ENCODE peak calls at places on chromosomes 16 and 17, in four cellular contexts. R, G, V and M are unnamed samples.

GRCh38 chr16:59305850-59306249 is 571.7 kb upstream of the GOT2 start:
- DNase-seq in R (no peak), G (no peak), V (no peak), M (no peak)

GRCh38 chr17:77376795-77377751 is 236.3 kb downstream of the SEC14L1 start:
- DNase-seq in R (no peak), G (no peak), V (peak; percentile 95), M (no peak)

GRCh38 chr16:12801511-12802042 is 2.1 kb downstream of the CPPED1 start:
- DNase-seq in R (peak; percentile 73), G (no peak), V (peak; percentile 68), M (no peak)

GRCh38 chr17:21368545-21369246 is 7.5 kb upstream of the KCNJ12 start:
- DNase-seq in R (no peak), G (no peak), V (no peak), M (no peak)

GRCh38 chr17:31967643-31968042 is 30.8 kb downstream of the SUZ12 start:
- DNase-seq in R (no peak), G (peak; percentile 27), V (no peak), M (no peak)

GRCh38 chr16:48452991-48453760 is 68.0 kb upstream of the SIAH1 start:
- DNase-seq in R (no peak), G (no peak), V (no peak), M (no peak)

GRCh38 chr17:5120036-5120435 is 4.2 kb downstream of the USP6 start:
- DNase-seq in R (no peak), G (no peak), V (no peak), M (no peak)

GRCh38 chr17:40648326-40648968 is 829 bp upstream of the SMARCE1 start:
- DNase-seq in R (no peak), G (no peak), V (peak; percentile 56), M (no peak)

GRCh38 chr17:8041249-8041928 is 2.5 kb downstream of the ALOX15B start:
- DNase-seq in R (no peak), G (no peak), V (peak; percentile 49), M (peak; percentile 23)

GRCh38 chr16:10265770-10266615 is 83.8 kb upstream of the GRIN2A start:
- DNase-seq in R (no peak), G (no peak), V (peak; percentile 99), M (no peak)

GRCh38 chr16:28981517-28981916 is 3.3 kb upstream of the LAT start:
- DNase-seq in R (no peak), G (peak; percentile 90), V (peak; percentile 38), M (peak; percentile 30)

GRCh38 chr17:67376892-67377726 is at the start of gene PITPNC1:
- DNase-seq in R (no peak), G (peak; percentile 89), V (peak; percentile 76), M (peak; percentile 65)

GRCh38 chr16:85069171-85069570 is 41.6 kb downstream of the KIAA0513 start:
- DNase-seq in R (no peak), G (no peak), V (no peak), M (no peak)

GRCh38 chr16:48062681-48063080 is 93.1 kb downstream of the ABCC12 start:
- DNase-seq in R (no peak), G (no peak), V (no peak), M (no peak)

GRCh38 chr16:51818342-51818944 is 667.4 kb upstream of the SALL1 start:
- DNase-seq in R (no peak), G (peak; percentile 89), V (peak; percentile 31), M (peak; percentile 58)

GRCh38 chr16:50394215-50394802 is 25.5 kb upstream of the BRD7 start:
- DNase-seq in R (no peak), G (peak; percentile 38), V (no peak), M (no peak)

GRCh38 chr16:3467920-3468319 is 24.4 kb downstream of the NAA60 start:
- DNase-seq in R (no peak), G (no peak), V (no peak), M (no peak)

GRCh38 chr16:17518441-17518840 is 47.7 kb upstream of the XYLT1 start:
- DNase-seq in R (no peak), G (no peak), V (no peak), M (no peak)

GRCh38 chr17:46976626-46977270 is 2.3 kb downstream of the RPRML start:
- DNase-seq in R (no peak), G (no peak), V (no peak), M (no peak)

GRCh38 chr16:49528035-49528434 is 154.4 kb downstream of the C16orf78 start:
- DNase-seq in R (no peak), G (no peak), V (no peak), M (no peak)

GRCh38 chr17:41730479-41730878 is 4.0 kb downstream of the HAP1 start:
- DNase-seq in R (no peak), G (no peak), V (no peak), M (no peak)

GRCh38 chr17:76528156-76528527 is 9.4 kb downstream of the CYGB start:
- DNase-seq in R (no peak), G (no peak), V (no peak), M (no peak)

GRCh38 chr17:30336369-30337171 is 2.7 kb upstream of the TMIGD1 start:
- DNase-seq in R (no peak), G (peak; percentile 63), V (peak; percentile 95), M (peak; percentile 46)

GRCh38 chr16:27839419-27839818 is 224.1 kb downstream of the GSG1L start:
- DNase-seq in R (no peak), G (no peak), V (no peak), M (no peak)

GRCh38 chr16:25210758-25211157 is 6.0 kb upstream of the AQP8 start:
- DNase-seq in R (no peak), G (no peak), V (no peak), M (no peak)

GRCh38 chr16:10971560-10971961 is 27.2 kb downstream of the CLEC16A start:
- DNase-seq in R (no peak), G (no peak), V (peak; percentile 70), M (peak; percentile 95)

GRCh38 chr16:30474062-30474452 is 1.5 kb downstream of the ITGAL start:
- DNase-seq in R (no peak), G (no peak), V (no peak), M (no peak)
- H3K4me3 ChIP-seq in R (peak overlapping the region; percentile 96), G (no peak overlapping the region), V (no peak overlapping the region), M (no peak overlapping the region)

GRCh38 chr17:19249681-19250080 is 12.5 kb downstream of the EPN2 start:
- DNase-seq in R (no peak), G (no peak), V (no peak), M (no peak)

GRCh38 chr17:19250421-19251141 is 13.4 kb downstream of the EPN2 start:
- DNase-seq in R (no peak), G (no peak), V (no peak), M (no peak)

GRCh38 chr17:19248923-19249574 is 11.9 kb downstream of the EPN2 start:
- DNase-seq in R (no peak), G (no peak), V (no peak), M (no peak)

GRCh38 chr17:19247423-19247822 is 10.3 kb downstream of the EPN2 start:
- DNase-seq in R (no peak), G (no peak), V (no peak), M (no peak)

GRCh38 chr17:19248149-19248922 is 11.2 kb downstream of the EPN2 start:
- DNase-seq in R (no peak), G (no peak), V (no peak), M (no peak)
- TF ChIP-seq ZNF274 in R (no peak), G (no peak), V (no peak), M (no peak)

GRCh38 chr17:79955961-79956735 is 79.5 kb downstream of the TBC1D16 start:
- DNase-seq in R (no peak), G (no peak), V (no peak), M (no peak)

GRCh38 chr17:79954281-79955166 is 81.1 kb downstream of the TBC1D16 start:
- DNase-seq in R (no peak), G (no peak), V (no peak), M (no peak)

GRCh38 chr17:79959042-79959441 is 76.6 kb downstream of the TBC1D16 start:
- DNase-seq in R (no peak), G (no peak), V (no peak), M (no peak)

GRCh38 chr17:79955167-79955549 is 80.5 kb downstream of the TBC1D16 start:
- DNase-seq in R (no peak), G (no peak), V (no peak), M (no peak)

DNA sequence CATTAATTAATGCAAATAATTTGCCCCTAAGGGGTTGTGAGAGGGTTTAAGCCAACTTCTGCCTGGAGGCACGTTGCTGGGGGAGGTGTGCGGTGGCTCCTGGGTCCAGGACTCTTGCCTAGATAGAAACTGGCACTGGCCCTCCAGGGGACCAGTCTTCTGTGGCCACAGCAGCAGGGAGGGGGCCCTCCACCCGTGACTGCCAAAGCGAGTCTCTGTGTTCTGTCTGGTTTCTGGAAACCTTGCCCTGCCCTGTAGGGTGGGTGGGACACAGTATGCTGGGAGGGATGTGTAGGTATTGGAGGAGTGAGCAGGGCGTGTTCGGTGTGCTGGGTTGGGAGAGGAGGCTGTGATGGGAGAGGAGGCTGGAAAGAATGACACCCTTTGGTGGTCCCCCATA is 78.8 kb downstream of the TBC1D16 start:
- DNase-seq in R (no peak), G (no peak), V (no peak), M (no peak)
- TF ChIP-seq SUZ12 in R (no peak), G (no peak), V (no peak), M (no peak)

GRCh38 chr17:1643293-1643998 is 2.1 kb downstream of the SCARF1 start:
- DNase-seq in R (no peak), G (peak; percentile 88), V (no peak), M (no peak)

GRCh38 chr17:1645207-1646171 is at the start of gene SCARF1:
- DNase-seq in R (no peak), G (no peak), V (no peak), M (no peak)

GRCh38 chr17:1646199-1646875 is 805 bp upstream of the SCARF1 start:
- DNase-seq in R (no peak), G (no peak), V (no peak), M (no peak)

GRCh38 chr17:1644493-1645206 is 882 bp downstream of the SCARF1 start:
- DNase-seq in R (peak; percentile 61), G (no peak), V (no peak), M (no peak)

DNA sequence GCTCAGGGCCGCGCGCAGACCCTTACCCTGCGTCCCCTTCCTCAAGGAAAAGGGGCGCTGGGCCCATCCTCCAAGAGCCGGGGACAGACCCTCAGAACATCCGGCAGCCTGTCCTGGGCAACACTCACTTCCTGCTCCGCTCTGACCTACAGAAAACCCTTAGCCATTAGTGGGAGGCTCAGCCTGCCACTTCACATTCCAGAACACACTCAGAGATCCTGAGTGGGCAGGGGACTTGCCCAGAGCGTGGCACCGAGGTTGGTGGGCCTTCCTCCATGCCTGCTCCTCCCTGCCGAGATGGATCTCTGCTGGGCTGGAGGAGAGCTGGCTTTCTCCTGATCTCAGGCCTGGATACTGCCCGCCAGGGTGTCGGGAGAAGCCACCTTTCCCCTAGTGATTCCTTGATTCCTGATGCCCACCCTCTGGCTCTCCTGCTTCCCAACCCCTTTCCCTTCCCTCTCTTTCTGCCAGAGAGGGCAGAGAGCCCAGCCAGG is 1.5 kb downstream of the SCARF1 start:
- DNase-seq in R (no peak), G (no peak), V (no peak), M (no peak)
- H3K4me3 ChIP-seq in R (peak overlapping the region; percentile 62), G (peak overlapping the region; percentile 43), V (peak overlapping the region; percentile 51), M (peak overlapping the region; percentile 30)

DNA sequence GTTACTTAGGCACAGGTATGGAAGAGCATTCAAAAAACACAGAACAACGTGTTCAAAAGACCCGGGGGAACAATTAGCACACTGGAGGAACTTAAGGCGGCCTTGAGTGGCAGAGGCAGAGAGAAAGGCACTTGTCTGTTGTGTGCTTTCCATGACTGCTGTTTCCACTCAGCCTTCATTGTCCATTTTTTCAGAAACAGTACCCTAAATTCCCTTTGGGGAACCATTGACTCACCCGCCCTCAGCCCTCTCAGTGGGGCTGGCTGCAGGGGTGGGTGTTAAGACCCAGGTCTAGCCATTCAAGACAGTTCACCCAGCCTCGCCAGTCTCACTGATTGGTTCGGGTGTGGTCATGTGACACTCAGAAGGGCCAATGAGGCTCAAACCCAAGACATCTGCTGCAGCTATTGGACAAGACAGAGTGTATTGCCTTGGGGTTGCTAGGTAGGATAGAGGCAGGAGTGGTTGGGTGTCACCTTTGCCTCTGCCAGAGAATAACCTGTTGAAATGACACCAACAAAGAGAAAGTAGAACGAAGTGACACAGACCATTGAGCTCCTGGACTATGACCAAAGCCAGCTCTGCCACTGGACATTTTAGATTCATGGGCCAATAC is 19.6 kb upstream of the CEP20 start:
- DNase-seq in R (peak; percentile 97), G (peak; percentile 68), V (peak; percentile 89), M (no peak)
- TF ChIP-seq ZNF274 in R (no peak), G (no peak), V (no peak), M (no peak)